ENCODE peak calls at places on chromosome 19, in ten cellular contexts. Z is AG09309, X is neural progenitor cell, O is foreskin fibroblast, C is lung, H is A549, P is IMR-90, S is GM12865, J is retinal pigment epithelial cell, E is SK-N-SH. I is an unnamed sample.

GRCh38 chr19:28746486-28746885 is 466.5 kb downstream of the UQCRFS1 start:
- DNase-seq in Z (no peak), X (no peak), O (no peak), C (no peak), H (no peak), P (no peak), S (no peak), J (no peak), E (no peak), I (no peak)

GRCh38 chr19:15631817-15632216 is 8.9 kb upstream of the CYP4F3 start:
- DNase-seq in Z (no peak), X (peak), O (no peak), C (no peak), H (no peak), P (no peak), S (peak), J (no peak), E (peak), I (no peak)

GRCh38 chr19:37078717-37079032 is 442 bp downstream of the ZNF420 start:
- DNase-seq in Z (no peak), X (no peak), O (no peak), C (no peak), H (no peak), P (no peak), S (no peak), J (no peak), E (no peak), I (no peak)

GRCh38 chr19:58330458-58330857 is 3.7 kb downstream of the ZSCAN22 start:
- DNase-seq in Z (no peak), X (no peak), O (peak), C (no peak), H (no peak), P (peak), S (no peak), J (peak), E (no peak), I (no peak)

GRCh38 chr19:51980116-51980736 is 6.4 kb downstream of the ZNF350 start:
- DNase-seq in Z (no peak), X (no peak), O (no peak), C (no peak), H (no peak), P (no peak), S (no peak), J (no peak), E (no peak), I (no peak)

GRCh38 chr19:41298327-41298964 is 11.5 kb upstream of the CCDC97 start:
- DNase-seq in Z (no peak), X (no peak), O (peak), C (peak), H (no peak), P (peak), S (peak), J (peak), E (no peak), I (no peak)

GRCh38 chr19:44848036-44848804 is 2.1 kb downstream of the NECTIN2 start:
- DNase-seq in Z (no peak), X (peak), O (no peak), C (no peak), H (no peak), P (peak), S (no peak), J (no peak), E (peak), I (no peak)

GRCh38 chr19:40601061-40601973 is at the start of gene LTBP4:
- DNase-seq in Z (no peak), X (peak), O (no peak), C (peak), H (no peak), P (no peak), S (no peak), J (no peak), E (peak), I (no peak)

GRCh38 chr19:41957838-41958366 is 1.2 kb downstream of the RABAC1 start:
- DNase-seq in Z (peak), X (peak), O (peak), C (peak), H (peak), P (peak), S (peak), J (peak), E (peak), I (no peak)

GRCh38 chr19:57123882-57124281 is 4.1 kb downstream of the USP29 start:
- DNase-seq in Z (no peak), X (no peak), O (no peak), C (no peak), H (no peak), P (no peak), S (no peak), J (no peak), E (no peak), I (no peak)

GRCh38 chr19:31128291-31128690 is 220.9 kb downstream of the TSHZ3 start:
- DNase-seq in Z (no peak), X (no peak), O (no peak), C (no peak), H (no peak), P (no peak), S (no peak), J (no peak), E (no peak), I (no peak)

GRCh38 chr19:28012361-28012760 is 1200.6 kb downstream of the UQCRFS1 start:
- DNase-seq in Z (no peak), X (peak), O (no peak), C (no peak), H (no peak), P (no peak), S (peak), J (no peak), E (peak), I (no peak)

GRCh38 chr19:55688422-55689218 is 13.6 kb downstream of the EPN1 start:
- DNase-seq in Z (no peak), X (no peak), O (no peak), C (no peak), H (no peak), P (no peak), S (no peak), J (no peak), E (no peak), I (peak)

GRCh38 chr19:45186509-45187334 is 8.1 kb downstream of the BLOC1S3 start:
- DNase-seq in Z (no peak), X (no peak), O (no peak), C (no peak), H (peak), P (peak), S (no peak), J (no peak), E (no peak), I (no peak)

GRCh38 chr19:52991484-52991883 is 22.2 kb upstream of the ERVV-1 start:
- DNase-seq in Z (peak), X (no peak), O (peak), C (no peak), H (no peak), P (peak), S (no peak), J (peak), E (no peak), I (no peak)

GRCh38 chr19:3697671-3698385 is 2.4 kb downstream of the PIP5K1C start:
- DNase-seq in Z (no peak), X (no peak), O (no peak), C (no peak), H (no peak), P (no peak), S (no peak), J (no peak), E (no peak), I (no peak)

GRCh38 chr19:31015778-31016177 is 333.5 kb downstream of the TSHZ3 start:
- DNase-seq in Z (no peak), X (no peak), O (no peak), C (no peak), H (no peak), P (no peak), S (no peak), J (no peak), E (no peak), I (no peak)

GRCh38 chr19:5154129-5154798 is 185.4 kb downstream of the KDM4B start:
- DNase-seq in Z (no peak), X (peak), O (no peak), C (no peak), H (peak), P (no peak), S (peak), J (no peak), E (peak), I (no peak)

GRCh38 chr19:14632286-14632685 is 42.4 kb downstream of the ADGRE3 start:
- DNase-seq in Z (no peak), X (no peak), O (peak), C (no peak), H (peak), P (peak), S (peak), J (no peak), E (peak), I (no peak)

GRCh38 chr19:3546119-3546518 is 7.1 kb downstream of the TEKTIP1 start:
- DNase-seq in Z (no peak), X (no peak), O (no peak), C (no peak), H (no peak), P (no peak), S (no peak), J (no peak), E (no peak), I (peak)

GRCh38 chr19:41334793-41335192 is 18.9 kb downstream of the TGFB1 start:
- DNase-seq in Z (no peak), X (no peak), O (no peak), C (no peak), H (no peak), P (no peak), S (peak), J (no peak), E (no peak), I (no peak)

GRCh38 chr19:46368116-46368515 is 21.2 kb downstream of the PPP5C start:
- DNase-seq in Z (no peak), X (no peak), O (no peak), C (no peak), H (no peak), P (no peak), S (no peak), J (no peak), E (no peak), I (no peak)

GRCh38 chr19:46373573-46374359 is 26.9 kb downstream of the PPP5C start:
- DNase-seq in Z (no peak), X (peak), O (peak), C (peak), H (peak), P (peak), S (no peak), J (peak), E (peak), I (no peak)

GRCh38 chr19:46372901-46373572 is 26.1 kb downstream of the PPP5C start:
- DNase-seq in Z (no peak), X (peak), O (peak), C (no peak), H (peak), P (no peak), S (no peak), J (no peak), E (no peak), I (no peak)

GRCh38 chr19:46369817-46370216 is 22.9 kb downstream of the PPP5C start:
- DNase-seq in Z (no peak), X (no peak), O (no peak), C (no peak), H (no peak), P (peak), S (no peak), J (no peak), E (no peak), I (no peak)

GRCh38 chr19:46371371-46371901 is 24.5 kb downstream of the PPP5C start:
- DNase-seq in Z (no peak), X (no peak), O (no peak), C (no peak), H (no peak), P (peak), S (no peak), J (no peak), E (no peak), I (no peak)
- TF ChIP-seq CTCF in Z (no peak), X (no peak), O (no peak), C (no peak), H (no peak), P (no peak), S (no peak), J (no peak), E (no peak), I (no peak)

DNA sequence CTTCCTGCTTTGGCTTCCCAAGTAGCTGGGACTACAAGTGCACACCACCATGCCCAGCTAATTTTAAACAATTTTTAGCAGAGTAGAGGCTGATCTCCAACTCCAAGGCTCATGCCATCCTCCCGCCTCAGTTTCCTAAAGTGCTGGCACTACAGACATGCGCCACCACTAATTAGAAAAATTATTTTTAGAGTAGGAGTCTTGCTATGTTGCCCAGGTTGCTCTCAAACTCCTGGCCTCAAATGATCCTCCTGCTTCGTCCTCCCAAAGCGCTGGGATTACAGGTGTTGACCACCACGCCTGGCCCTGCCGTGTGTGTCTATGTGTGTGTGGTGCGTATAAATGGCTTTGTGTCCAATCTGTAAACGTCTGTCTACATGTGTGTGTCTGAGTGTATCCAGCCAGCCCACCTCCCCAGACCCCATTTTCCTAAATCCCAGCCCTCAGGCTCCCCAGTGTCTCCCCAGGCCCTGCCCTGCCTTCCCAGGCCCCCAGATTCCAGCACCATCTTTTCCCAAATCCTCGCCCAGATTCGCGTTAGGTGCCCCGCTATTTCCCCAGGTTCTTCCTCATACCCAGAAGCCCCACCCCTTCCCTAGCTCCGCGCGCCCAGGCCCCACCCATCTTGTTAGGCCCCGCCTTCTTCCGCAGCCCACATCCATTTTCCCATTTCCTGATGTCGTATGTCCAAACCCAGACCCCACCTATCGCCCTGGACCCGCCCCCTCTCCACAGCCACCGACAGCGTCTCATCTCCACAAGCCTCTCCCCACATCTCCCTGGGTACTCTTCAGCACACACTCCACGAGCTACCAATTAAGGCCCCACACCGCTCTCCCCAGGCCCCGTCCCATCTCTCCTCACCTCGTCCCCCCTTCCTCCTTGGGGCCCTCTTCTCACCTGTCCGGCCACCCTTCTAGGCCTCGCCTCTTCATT is 24.9 kb downstream of the SLC8A2 start:
- DNase-seq in Z (no peak), X (peak), O (no peak), C (peak), H (peak), P (no peak), S (no peak), J (no peak), E (peak), I (no peak)
- H3K4me3 ChIP-seq in Z (no peak), X (peak), O (no peak), C (no peak), H (peak), P (no peak), S (no peak), J (no peak), E (peak), I (no peak)

DNA sequence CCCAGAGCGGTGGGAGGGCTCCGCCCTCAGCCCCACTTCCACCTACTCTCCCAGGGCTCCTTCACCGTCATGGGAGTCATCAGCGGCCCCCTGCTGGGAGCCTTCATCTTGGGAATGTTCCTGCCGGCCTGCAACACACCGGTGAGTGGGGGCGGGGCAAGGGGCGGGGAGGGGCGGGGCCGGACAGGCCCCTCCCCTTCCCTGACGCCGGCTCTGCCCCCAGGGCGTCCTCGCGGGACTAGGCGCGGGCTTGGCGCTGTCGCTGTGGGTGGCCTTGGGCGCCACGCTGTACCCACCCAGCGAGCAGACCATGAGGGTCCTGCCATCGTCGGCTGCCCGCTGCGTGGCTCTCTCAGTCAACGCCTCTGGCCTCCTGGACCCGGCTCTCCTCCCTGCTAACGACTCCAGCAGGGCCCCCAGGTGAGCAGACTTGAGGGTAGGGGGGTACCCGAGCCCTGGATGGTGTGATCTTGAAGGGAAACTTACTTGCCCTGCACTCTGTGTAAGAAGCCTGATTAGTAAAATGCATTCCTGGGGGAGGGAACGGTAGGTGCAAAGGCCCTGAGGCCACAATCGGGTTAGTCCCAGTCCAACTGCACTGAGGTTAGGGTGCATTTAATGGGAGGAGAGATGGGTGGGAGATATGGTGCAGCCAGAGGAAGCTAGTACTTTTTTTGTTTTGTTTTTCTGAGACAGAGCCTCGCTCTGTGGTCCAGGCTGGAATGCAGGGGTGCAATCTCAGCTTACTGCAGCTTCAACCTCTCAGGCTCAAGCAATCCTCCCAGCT is 12.1 kb downstream of the SLC5A5 start:
- DNase-seq in Z (no peak), X (no peak), O (no peak), C (no peak), H (no peak), P (no peak), S (no peak), J (no peak), E (peak), I (no peak)
- TF ChIP-seq CTCF in Z (no peak), X (no peak), O (no peak), C (no peak), H (no peak), P (no peak), S (no peak), J (no peak), E (no peak), I (no peak)

DNA sequence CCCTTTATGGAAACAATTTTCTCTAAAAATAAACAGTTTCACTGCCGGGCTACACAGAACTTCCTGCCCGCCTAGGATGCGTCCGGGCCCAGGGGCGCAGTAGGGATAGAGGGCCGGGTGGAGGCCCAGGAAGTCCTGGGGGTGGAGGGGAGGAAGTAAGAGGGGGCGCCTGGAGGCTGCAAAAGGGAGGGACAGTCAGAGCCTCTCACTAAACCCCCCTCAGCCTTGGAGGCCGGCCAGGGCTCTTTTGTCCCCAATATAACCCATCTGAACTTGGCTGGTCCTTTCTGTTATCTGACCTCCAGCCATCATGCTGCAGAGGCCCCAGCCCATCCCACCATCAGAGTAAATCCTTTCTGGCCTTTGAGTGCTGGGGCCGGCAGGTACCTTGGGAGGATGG is 2.2 kb downstream of the KANK2 start:
- DNase-seq in Z (no peak), X (no peak), O (no peak), C (no peak), H (no peak), P (peak), S (peak), J (no peak), E (no peak), I (no peak)
- H3K4me3 ChIP-seq in Z (peak), X (no peak), O (peak), C (peak), H (no peak), P (peak), S (peak), J (peak), E (peak), I (no peak)

GRCh38 chr19:633786-634639 is 676 bp upstream of the POLRMT start:
- DNase-seq in Z (no peak), X (peak), O (no peak), C (no peak), H (no peak), P (peak), S (peak), J (no peak), E (no peak), I (no peak)

GRCh38 chr19:632228-633067 is 889 bp downstream of the POLRMT start:
- DNase-seq in Z (no peak), X (peak), O (peak), C (no peak), H (peak), P (peak), S (peak), J (no peak), E (peak), I (peak)

GRCh38 chr19:629961-630714 is 3.2 kb downstream of the POLRMT start:
- DNase-seq in Z (no peak), X (no peak), O (no peak), C (no peak), H (no peak), P (no peak), S (no peak), J (no peak), E (no peak), I (no peak)

GRCh38 chr19:634975-635652 is 1.8 kb upstream of the POLRMT start:
- DNase-seq in Z (no peak), X (no peak), O (no peak), C (no peak), H (peak), P (no peak), S (no peak), J (no peak), E (no peak), I (no peak)

DNA sequence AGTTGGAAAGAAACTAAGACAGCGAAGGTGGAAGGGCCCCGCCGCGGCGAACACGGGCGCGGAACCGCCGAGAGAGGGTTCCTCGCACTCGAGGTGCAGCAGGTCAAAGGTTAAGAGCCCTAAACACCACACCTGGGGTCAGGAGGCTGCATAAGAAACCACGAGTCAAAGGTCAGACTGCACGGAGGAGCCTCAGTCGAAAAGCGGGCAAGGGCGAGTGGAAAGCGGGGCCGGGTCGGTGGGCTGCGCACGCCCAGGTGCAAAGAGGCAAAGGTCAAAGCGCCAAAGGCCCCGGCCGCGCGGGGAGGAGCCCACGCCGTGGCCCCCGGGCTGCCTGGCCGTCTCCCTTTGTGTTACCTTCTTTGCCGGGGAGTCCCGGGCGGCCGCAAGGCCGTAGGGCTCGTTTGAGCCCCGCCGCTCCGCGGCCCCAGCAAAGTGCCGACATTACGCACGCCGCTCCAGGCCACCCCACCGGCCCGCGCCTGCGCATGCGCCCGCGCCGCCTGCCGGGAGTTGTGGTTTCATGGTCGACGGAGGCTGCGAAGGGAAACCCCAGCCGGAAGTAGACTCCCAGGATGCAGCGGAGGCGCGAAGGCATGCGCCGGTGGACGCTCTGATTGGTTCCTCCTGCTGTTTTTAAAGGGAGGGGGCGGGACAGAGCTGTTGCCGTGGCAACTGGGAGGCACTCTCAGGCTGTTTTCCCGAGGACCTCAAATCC is at the start of gene POLRMT:
- DNase-seq in Z (peak), X (peak), O (peak), C (peak), H (peak), P (peak), S (peak), J (peak), E (peak), I (peak)
- TF ChIP-seq CTCF in Z (no peak), X (no peak), O (no peak), C (no peak), H (no peak), P (peak), S (no peak), J (no peak), E (no peak), I (no peak)

GRCh38 chr19:46427518-46427917 is 1.2 kb downstream of the PNMA8C start:
- DNase-seq in Z (no peak), X (no peak), O (no peak), C (no peak), H (no peak), P (no peak), S (no peak), J (no peak), E (no peak), I (no peak)
- H3K4me3 ChIP-seq in Z (no peak), X (no peak), O (no peak), C (no peak), H (no peak), P (no peak), S (no peak), J (no peak), E (peak), I (no peak)